ENCODE peak calls at places on chromosomes 11 and 22, in seven cellular contexts. Q, Y, T, G, M, P and L are unnamed samples.

GRCh38 chr11:112863304-112863703 is 97.9 kb upstream of the NCAM1 start:
- DNase-seq in Q (no peak), Y (no peak), T (no peak), G (no peak), M (no peak), P (no peak), L (no peak)

GRCh38 chr11:115665958-115666357 is 161.7 kb upstream of the CADM1 start:
- DNase-seq in Q (peak), Y (no peak), T (no peak), G (no peak), M (no peak), P (no peak), L (no peak)

GRCh38 chr11:44774736-44775135 is 48.0 kb downstream of the TSPAN18 start:
- DNase-seq in Q (no peak), Y (no peak), T (no peak), G (no peak), M (no peak), P (no peak), L (no peak)

GRCh38 chr11:67238894-67239794 is 27.1 kb upstream of the GRK2 start:
- DNase-seq in Q (peak), Y (peak), T (no peak), G (no peak), M (no peak), P (no peak), L (no peak)

GRCh38 chr11:93648168-93648567 is 13.3 kb upstream of the CEP295 start:
- DNase-seq in Q (peak), Y (peak), T (no peak), G (no peak), M (no peak), P (peak), L (no peak)

GRCh38 chr22:26902401-26903029 is 245.1 kb downstream of the MIAT start:
- DNase-seq in Q (no peak), Y (no peak), T (no peak), G (no peak), M (no peak), P (no peak), L (no peak)

GRCh38 chr11:44684886-44685285 is 41.9 kb upstream of the TSPAN18 start:
- DNase-seq in Q (no peak), Y (no peak), T (no peak), G (no peak), M (no peak), P (peak), L (no peak)

GRCh38 chr11:110077866-110078325 is 15.3 kb upstream of the ZC3H12C start:
- DNase-seq in Q (peak), Y (peak), T (no peak), G (no peak), M (no peak), P (no peak), L (no peak)

GRCh38 chr11:92449780-92450179 is 225.2 kb downstream of the FAT3 start:
- DNase-seq in Q (no peak), Y (no peak), T (no peak), G (no peak), M (no peak), P (no peak), L (no peak)

GRCh38 chr22:20610757-20611156 is 103.3 kb downstream of the MED15 start:
- DNase-seq in Q (no peak), Y (no peak), T (no peak), G (no peak), M (no peak), P (no peak), L (no peak)

GRCh38 chr11:65479184-65480145 is 19.4 kb upstream of the MALAT1 start:
- DNase-seq in Q (peak), Y (peak), T (peak), G (no peak), M (no peak), P (peak), L (no peak)